ENCODE peak calls at places on chromosomes 16 and 17, in ten cellular contexts. U is activated CD8-positive, alpha-beta T cell treated with anti-CD3 and anti-CD28 coated beads, Interleukin-2, amount 10 ng/mL, durations not matched to agents 7 days and 5 days; W is T47D; T is substantia nigra; B is progenitor cell of endocrine pancreas; L is head of caudate nucleus; N is PC-9; E is HS-27A; P is Calu3; O is cerebellum. Y is an unnamed sample.

GRCh38 chr17:47717261-47717697 is 15.8 kb upstream of the TBX21 start:
- DNase-seq in E (no peak), L (no peak), U (no peak), B (no peak), N (no peak), P (no peak), O (no peak), W (no peak), T (no peak), Y (no peak)

GRCh38 chr16:53991181-53992056 is 287.5 kb downstream of the FTO start:
- DNase-seq in N (no peak), O (no peak), B (no peak), T (no peak), L (no peak), U (no peak), E (no peak), W (no peak), P (peak), Y (no peak)

GRCh38 chr17:72104164-72104862 is 16.5 kb upstream of the SOX9 start:
- DNase-seq in U (no peak), B (no peak), T (no peak), O (no peak), P (no peak), L (peak), N (peak), E (no peak), W (no peak), Y (no peak)

GRCh38 chr16:86296263-86296662 is 214.1 kb upstream of the FOXF1 start:
- DNase-seq in L (no peak), T (no peak), P (no peak), E (no peak), B (no peak), W (no peak), O (no peak), U (no peak), N (no peak), Y (no peak)

GRCh38 chr16:25210758-25211157 is 6.0 kb upstream of the AQP8 start:
- DNase-seq in P (no peak), N (no peak), B (no peak), U (no peak), W (no peak), T (no peak), O (no peak), E (no peak), L (no peak), Y (no peak)

GRCh38 chr16:4338125-4338582 is 13.0 kb downstream of the PAM16 start:
- DNase-seq in W (no peak), T (no peak), O (no peak), N (no peak), E (no peak), B (no peak), P (no peak), L (no peak), U (no peak), Y (no peak)

GRCh38 chr16:17846030-17846429 is 375.3 kb upstream of the XYLT1 start:
- DNase-seq in T (no peak), O (no peak), E (no peak), B (no peak), N (no peak), U (no peak), W (no peak), P (no peak), L (no peak), Y (no peak)

GRCh38 chr17:50904522-50905459 is 38.6 kb upstream of the TOB1 start:
- DNase-seq in T (peak), P (peak), W (no peak), N (peak), L (peak), B (no peak), O (peak), U (no peak), E (no peak), Y (no peak)

GRCh38 chr17:77810536-77810935 is 148.0 kb upstream of the TNRC6C start:
- DNase-seq in W (no peak), E (no peak), N (no peak), U (no peak), L (no peak), B (no peak), P (no peak), T (no peak), O (no peak), Y (no peak)

GRCh38 chr17:21201302-21201602 is 12.7 kb downstream of the TMEM11 start:
- DNase-seq in U (no peak), N (no peak), T (no peak), L (no peak), B (no peak), E (no peak), P (no peak), O (peak), W (peak), Y (no peak)

GRCh38 chr16:814974-815373 is 14.4 kb upstream of the GNG13 start:
- DNase-seq in P (no peak), O (no peak), W (no peak), T (no peak), N (no peak), B (no peak), U (no peak), E (peak), L (no peak), Y (no peak)

GRCh38 chr17:79926002-79926307 is 86.7 kb upstream of the CBX4 start:
- DNase-seq in U (no peak), E (no peak), W (no peak), P (peak), B (no peak), L (no peak), O (no peak), T (no peak), N (no peak), Y (no peak)